ENCODE peak calls at places on chromosomes 3 and 15, in ten cellular contexts. One of them, this sample, is unnamed.

GRCh38 chr3:100226712-100227429 is 33.9 kb upstream of the TBC1D23 start:
- DNase-seq in spleen: no peak
- DNase-seq in MM.1S: no peak
- DNase-seq in pancreas: no peak
- DNase-seq in right lobe of liver: no peak
- DNase-seq in fibroblast of lung: peak; percentile 71
- DNase-seq in left ventricle myocardium inferior: no peak
- DNase-seq in brain microvascular endothelial cell: peak; percentile 28
- DNase-seq in ovary: no peak
- DNase-seq in NT2/D1: no peak
- DNase-seq in this sample: no peak

GRCh38 chr15:58228708-58229107 is 90.5 kb downstream of the AQP9 start:
- DNase-seq in right lobe of liver: no peak
- DNase-seq in spleen: no peak
- DNase-seq in NT2/D1: no peak
- DNase-seq in left ventricle myocardium inferior: no peak
- DNase-seq in brain microvascular endothelial cell: peak; percentile 76
- DNase-seq in pancreas: no peak
- DNase-seq in MM.1S: no peak
- DNase-seq in fibroblast of lung: peak; percentile 78
- DNase-seq in ovary: no peak
- DNase-seq in this sample: no peak

GRCh38 chr3:154275965-154276364 is 48.3 kb downstream of the DHX36 start:
- DNase-seq in NT2/D1: no peak
- DNase-seq in left ventricle myocardium inferior: no peak
- DNase-seq in ovary: no peak
- DNase-seq in spleen: no peak
- DNase-seq in pancreas: no peak
- DNase-seq in fibroblast of lung: no peak
- DNase-seq in right lobe of liver: no peak
- DNase-seq in brain microvascular endothelial cell: no peak
- DNase-seq in MM.1S: no peak
- DNase-seq in this sample: no peak

GRCh38 chr3:63333815-63334214 is 55.7 kb downstream of the SYNPR start:
- DNase-seq in NT2/D1: no peak
- DNase-seq in spleen: no peak
- DNase-seq in ovary: no peak
- DNase-seq in right lobe of liver: no peak
- DNase-seq in brain microvascular endothelial cell: no peak
- DNase-seq in pancreas: no peak
- DNase-seq in fibroblast of lung: no peak
- DNase-seq in MM.1S: no peak
- DNase-seq in left ventricle myocardium inferior: no peak
- DNase-seq in this sample: no peak

GRCh38 chr15:35161694-35162093 is 76.6 kb upstream of the NANOGP8 start:
- DNase-seq in right lobe of liver: no peak
- DNase-seq in pancreas: no peak
- DNase-seq in brain microvascular endothelial cell: no peak
- DNase-seq in spleen: no peak
- DNase-seq in left ventricle myocardium inferior: no peak
- DNase-seq in MM.1S: no peak
- DNase-seq in ovary: no peak
- DNase-seq in fibroblast of lung: no peak
- DNase-seq in NT2/D1: no peak
- DNase-seq in this sample: no peak

GRCh38 chr15:38253448-38253847 is 812 bp downstream of the SPRED1 start:
- DNase-seq in spleen: no peak
- DNase-seq in pancreas: no peak
- DNase-seq in right lobe of liver: no peak
- DNase-seq in ovary: no peak
- DNase-seq in left ventricle myocardium inferior: no peak
- DNase-seq in brain microvascular endothelial cell: peak; percentile 64
- DNase-seq in MM.1S: no peak
- DNase-seq in fibroblast of lung: peak; percentile 91
- DNase-seq in NT2/D1: no peak
- DNase-seq in this sample: no peak

GRCh38 chr15:70856177-70856883 is 2.4 kb upstream of the LARP6 start:
- DNase-seq in brain microvascular endothelial cell: no peak
- DNase-seq in NT2/D1: no peak
- DNase-seq in ovary: no peak
- DNase-seq in fibroblast of lung: peak; percentile 59
- DNase-seq in MM.1S: no peak
- DNase-seq in spleen: no peak
- DNase-seq in right lobe of liver: no peak
- DNase-seq in left ventricle myocardium inferior: no peak
- DNase-seq in pancreas: no peak
- DNase-seq in this sample: no peak

GRCh38 chr3:138434276-138434874 is at the start of gene ESYT3:
- DNase-seq in right lobe of liver: peak; percentile 85
- DNase-seq in NT2/D1: peak; percentile 73
- DNase-seq in ovary: peak; percentile 46
- DNase-seq in left ventricle myocardium inferior: peak; percentile 64
- DNase-seq in MM.1S: peak; percentile 72
- DNase-seq in spleen: no peak
- DNase-seq in pancreas: peak; percentile 89
- DNase-seq in fibroblast of lung: peak; percentile 63
- DNase-seq in brain microvascular endothelial cell: no peak
- DNase-seq in this sample: peak; percentile 97

GRCh38 chr15:40340740-40341400 is at the start of gene CCDC9B:
- DNase-seq in brain microvascular endothelial cell: peak; percentile 81
- DNase-seq in NT2/D1: no peak
- DNase-seq in ovary: peak; percentile 87
- DNase-seq in pancreas: peak; percentile 82
- DNase-seq in left ventricle myocardium inferior: peak; percentile 91
- DNase-seq in MM.1S: no peak
- DNase-seq in right lobe of liver: peak; percentile 96
- DNase-seq in spleen: peak; percentile 85
- DNase-seq in fibroblast of lung: peak; percentile 81
- DNase-seq in this sample: peak; percentile 95

GRCh38 chr15:40338041-40338657 is 2.6 kb downstream of the CCDC9B start:
- DNase-seq in spleen: peak; percentile 92
- DNase-seq in ovary: peak; percentile 45
- DNase-seq in MM.1S: peak; percentile 58
- DNase-seq in left ventricle myocardium inferior: peak; percentile 79
- DNase-seq in fibroblast of lung: peak; percentile 63
- DNase-seq in NT2/D1: peak; percentile 63
- DNase-seq in right lobe of liver: no peak
- DNase-seq in pancreas: peak; percentile 83
- DNase-seq in brain microvascular endothelial cell: peak; percentile 64
- DNase-seq in this sample: peak; percentile 89

GRCh38 chr15:40339621-40339945 is 1.2 kb downstream of the CCDC9B start:
- DNase-seq in pancreas: no peak
- DNase-seq in fibroblast of lung: no peak
- DNase-seq in NT2/D1: no peak
- DNase-seq in brain microvascular endothelial cell: no peak
- DNase-seq in left ventricle myocardium inferior: no peak
- DNase-seq in spleen: no peak
- DNase-seq in MM.1S: no peak
- DNase-seq in right lobe of liver: no peak
- DNase-seq in ovary: no peak
- DNase-seq in this sample: no peak

GRCh38 chr15:40338921-40339620 is 1.7 kb downstream of the CCDC9B start:
- DNase-seq in pancreas: no peak
- DNase-seq in right lobe of liver: no peak
- DNase-seq in ovary: no peak
- DNase-seq in brain microvascular endothelial cell: peak; percentile 85
- DNase-seq in left ventricle myocardium inferior: peak; percentile 47
- DNase-seq in NT2/D1: no peak
- DNase-seq in fibroblast of lung: peak; percentile 96
- DNase-seq in spleen: no peak
- DNase-seq in MM.1S: no peak
- DNase-seq in this sample: no peak

DNA sequence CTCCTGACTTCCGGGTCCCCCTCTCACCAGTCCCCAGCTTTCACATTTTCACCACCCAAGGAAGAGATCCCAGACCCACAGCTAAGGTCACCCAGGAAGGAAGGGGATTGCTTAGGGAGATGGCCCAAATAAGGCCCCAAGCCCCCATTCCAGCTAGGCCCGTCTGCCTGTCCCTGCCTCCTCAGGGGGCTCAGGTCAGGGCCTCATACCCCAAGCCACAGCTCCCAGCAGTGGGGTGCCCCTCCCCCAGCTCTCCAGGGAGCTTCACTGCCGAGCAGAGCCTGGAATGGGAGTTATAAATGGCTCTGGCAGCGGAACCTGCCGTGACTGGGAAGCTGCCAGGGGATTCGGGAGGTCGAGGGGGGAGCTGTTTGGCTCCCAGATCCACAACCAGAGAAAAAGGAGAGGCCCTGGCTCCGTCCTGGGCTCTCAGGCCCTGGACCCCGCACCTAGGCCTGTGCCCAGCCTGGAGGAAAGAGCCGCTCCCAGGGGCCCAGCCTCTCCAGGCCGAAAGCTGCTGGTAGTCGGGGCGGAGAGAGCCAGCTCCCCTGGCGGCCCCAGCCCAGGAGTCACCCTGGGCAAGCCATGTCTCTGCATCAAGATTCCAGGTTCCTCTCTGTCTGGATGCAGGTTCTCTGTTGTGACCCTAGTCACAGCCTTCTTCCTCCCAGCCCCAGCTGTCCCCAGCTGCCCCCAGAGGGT is 550 bp downstream of the CCDC9B start:
- DNase-seq in brain microvascular endothelial cell: no peak
- DNase-seq in fibroblast of lung: peak; percentile 81
- DNase-seq in NT2/D1: no peak
- DNase-seq in pancreas: no peak
- DNase-seq in MM.1S: no peak
- DNase-seq in left ventricle myocardium inferior: peak; percentile 90
- DNase-seq in ovary: peak; percentile 87
- DNase-seq in right lobe of liver: peak; percentile 75
- DNase-seq in spleen: no peak
- DNase-seq in this sample: peak; percentile 81
- H3K4me3 ChIP-seq in brain microvascular endothelial cell: peak overlapping the region; percentile 56
- H3K4me3 ChIP-seq in fibroblast of lung: peak overlapping the region; percentile 54
- H3K4me3 ChIP-seq in NT2/D1: no peak overlapping the region
- H3K4me3 ChIP-seq in pancreas: no peak overlapping the region
- H3K4me3 ChIP-seq in MM.1S: no peak overlapping the region
- H3K4me3 ChIP-seq in left ventricle myocardium inferior: peak overlapping the region; percentile 72
- H3K4me3 ChIP-seq in ovary: peak overlapping the region; percentile 26
- H3K4me3 ChIP-seq in right lobe of liver: peak overlapping the region; percentile 32
- H3K4me3 ChIP-seq in spleen: no peak overlapping the region
- H3K4me3 ChIP-seq in this sample: peak overlapping the region; percentile 60

DNA sequence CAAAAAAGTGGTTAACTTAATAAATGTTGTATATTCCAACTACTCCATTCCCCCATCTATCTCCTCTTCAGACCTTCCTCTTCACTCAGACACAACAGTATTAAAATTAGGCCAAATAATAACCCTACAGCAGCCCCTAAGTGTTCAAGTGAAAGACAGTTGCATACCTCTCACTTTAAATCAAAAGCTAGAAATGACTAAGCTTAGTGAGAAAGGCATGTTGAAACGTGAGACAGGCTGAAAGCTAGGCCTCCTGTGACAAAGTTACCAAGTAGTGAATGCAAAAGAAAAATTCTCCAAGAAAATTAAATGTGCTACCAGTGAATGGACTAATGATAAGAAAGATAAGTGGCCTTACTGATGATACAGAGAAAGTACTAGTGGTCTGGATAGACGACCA is 71.7 kb downstream of the ANKRD28 start:
- DNase-seq in fibroblast of lung: peak; percentile 45
- DNase-seq in spleen: no peak
- DNase-seq in left ventricle myocardium inferior: no peak
- DNase-seq in ovary: no peak
- DNase-seq in MM.1S: no peak
- DNase-seq in pancreas: no peak
- DNase-seq in NT2/D1: no peak
- DNase-seq in right lobe of liver: no peak
- DNase-seq in brain microvascular endothelial cell: peak; percentile 15
- DNase-seq in this sample: no peak
- H3K36me3 ChIP-seq in fibroblast of lung: peaks cover 5% of the 10 kb centered on the region
- H3K36me3 ChIP-seq in spleen: no peaks in the 10 kb centered on the region
- H3K36me3 ChIP-seq in left ventricle myocardium inferior: peaks cover 40% of the 10 kb centered on the region
- H3K36me3 ChIP-seq in ovary: no peaks in the 10 kb centered on the region
- H3K36me3 ChIP-seq in MM.1S: peaks cover 14% of the 10 kb centered on the region
- H3K36me3 ChIP-seq in pancreas: no peaks in the 10 kb centered on the region
- H3K36me3 ChIP-seq in NT2/D1: peaks cover 21% of the 10 kb centered on the region
- H3K36me3 ChIP-seq in right lobe of liver: no peaks in the 10 kb centered on the region
- H3K36me3 ChIP-seq in brain microvascular endothelial cell: peaks cover 32% of the 10 kb centered on the region
- H3K36me3 ChIP-seq in this sample: peaks cover 26% of the 10 kb centered on the region

GRCh38 chr3:27971600-27971999 is 249.5 kb upstream of the EOMES start:
- DNase-seq in left ventricle myocardium inferior: no peak
- DNase-seq in right lobe of liver: no peak
- DNase-seq in ovary: no peak
- DNase-seq in spleen: no peak
- DNase-seq in brain microvascular endothelial cell: no peak
- DNase-seq in fibroblast of lung: no peak
- DNase-seq in NT2/D1: no peak
- DNase-seq in pancreas: no peak
- DNase-seq in MM.1S: no peak
- DNase-seq in this sample: no peak
- H3K4me3 ChIP-seq in left ventricle myocardium inferior: no peak overlapping the region
- H3K4me3 ChIP-seq in right lobe of liver: no peak overlapping the region
- H3K4me3 ChIP-seq in ovary: no peak overlapping the region
- H3K4me3 ChIP-seq in spleen: no peak overlapping the region
- H3K4me3 ChIP-seq in brain microvascular endothelial cell: no peak overlapping the region
- H3K4me3 ChIP-seq in fibroblast of lung: no peak overlapping the region
- H3K4me3 ChIP-seq in NT2/D1: no peak overlapping the region
- H3K4me3 ChIP-seq in pancreas: no peak overlapping the region
- H3K4me3 ChIP-seq in MM.1S: no peak overlapping the region
- H3K4me3 ChIP-seq in this sample: no peak overlapping the region

GRCh38 chr3:120532969-120533368 is 63.2 kb upstream of the NDUFB4 start:
- DNase-seq in right lobe of liver: no peak
- DNase-seq in spleen: no peak
- DNase-seq in NT2/D1: no peak
- DNase-seq in pancreas: no peak
- DNase-seq in brain microvascular endothelial cell: no peak
- DNase-seq in MM.1S: no peak
- DNase-seq in fibroblast of lung: no peak
- DNase-seq in left ventricle myocardium inferior: no peak
- DNase-seq in ovary: no peak
- DNase-seq in this sample: no peak

GRCh38 chr3:120524171-120524923 is 71.8 kb upstream of the NDUFB4 start:
- DNase-seq in fibroblast of lung: peak; percentile 71
- DNase-seq in spleen: no peak
- DNase-seq in MM.1S: no peak
- DNase-seq in brain microvascular endothelial cell: peak; percentile 14
- DNase-seq in right lobe of liver: no peak
- DNase-seq in ovary: no peak
- DNase-seq in pancreas: no peak
- DNase-seq in left ventricle myocardium inferior: no peak
- DNase-seq in NT2/D1: no peak
- DNase-seq in this sample: no peak

GRCh38 chr3:120526011-120526870 is 69.9 kb upstream of the NDUFB4 start:
- DNase-seq in right lobe of liver: no peak
- DNase-seq in fibroblast of lung: no peak
- DNase-seq in MM.1S: no peak
- DNase-seq in spleen: no peak
- DNase-seq in NT2/D1: no peak
- DNase-seq in pancreas: no peak
- DNase-seq in left ventricle myocardium inferior: no peak
- DNase-seq in ovary: no peak
- DNase-seq in brain microvascular endothelial cell: no peak
- DNase-seq in this sample: no peak

DNA sequence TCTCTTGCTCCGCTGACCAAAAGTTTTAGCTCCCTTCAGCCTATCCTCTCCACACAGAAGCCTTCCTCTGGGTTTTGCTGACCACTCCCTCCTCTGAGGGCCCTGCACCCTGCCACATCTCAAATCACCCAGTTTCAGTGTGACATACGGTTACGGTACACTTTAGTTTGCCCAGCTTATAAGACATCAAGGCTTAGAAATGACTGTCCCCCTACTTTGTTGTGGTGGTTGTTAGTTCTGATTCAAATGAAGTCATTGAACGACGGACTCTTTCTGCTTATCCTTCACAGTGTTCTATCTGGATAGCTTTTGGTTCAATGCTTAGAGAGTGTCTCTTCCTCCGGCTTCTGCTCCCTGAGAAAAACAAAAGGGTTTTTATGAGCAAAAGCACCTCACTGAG is 68.0 kb upstream of the NDUFB4 start:
- DNase-seq in ovary: no peak
- DNase-seq in brain microvascular endothelial cell: no peak
- DNase-seq in NT2/D1: no peak
- DNase-seq in left ventricle myocardium inferior: no peak
- DNase-seq in MM.1S: no peak
- DNase-seq in spleen: no peak
- DNase-seq in fibroblast of lung: no peak
- DNase-seq in right lobe of liver: no peak
- DNase-seq in pancreas: no peak
- DNase-seq in this sample: no peak
- H3K36me3 ChIP-seq in ovary: no peaks in the 10 kb centered on the region
- H3K36me3 ChIP-seq in brain microvascular endothelial cell: no peaks in the 10 kb centered on the region
- H3K36me3 ChIP-seq in NT2/D1: no peaks in the 10 kb centered on the region
- H3K36me3 ChIP-seq in left ventricle myocardium inferior: no peaks in the 10 kb centered on the region
- H3K36me3 ChIP-seq in MM.1S: no peaks in the 10 kb centered on the region
- H3K36me3 ChIP-seq in spleen: no peaks in the 10 kb centered on the region
- H3K36me3 ChIP-seq in fibroblast of lung: no peaks in the 10 kb centered on the region
- H3K36me3 ChIP-seq in right lobe of liver: no peaks in the 10 kb centered on the region
- H3K36me3 ChIP-seq in pancreas: no peaks in the 10 kb centered on the region
- H3K36me3 ChIP-seq in this sample: no peaks in the 10 kb centered on the region

This sample was measured in upper lobe of right lung.